ENCODE peak calls at places on chromosomes 11 and 22, in eight cellular contexts. L is GM23248; B is activated CD4-positive, alpha-beta T cell treated with anti-CD3 and anti-CD28 coated beads, Interleukin-2, amount 50 U/mL, for 4 hours; X is PC-3; E is T-helper 2 cell; A is D341Med; T is AG09309; S is stimulated activated CD8-positive, alpha-beta memory T cell treated with anti-CD3 and anti-CD28 coated beads, Interleukin-15, amount 100 ng/mL, for 48 hours. K is an unnamed sample.

GRCh38 chr11:126494831-126495230 is 139.3 kb downstream of the ST3GAL4 start:
- DNase-seq in X (no peak), T (no peak), E (no peak), L (no peak), A (no peak), B (no peak), S (no peak), K (no peak)

GRCh38 chr11:14370496-14370895 is 11.5 kb upstream of the RRAS2 start:
- DNase-seq in B (no peak), A (no peak), L (no peak), T (no peak), E (no peak), X (no peak), S (no peak), K (no peak)

GRCh38 chr22:43236401-43237166 is 49.6 kb upstream of the TTLL12 start:
- DNase-seq in X (no peak), A (no peak), L (no peak), B (no peak), T (no peak), S (no peak), E (no peak), K (peak)

GRCh38 chr11:17476317-17477083 is at the start of gene ABCC8:
- DNase-seq in E (no peak), A (peak), L (no peak), S (no peak), B (no peak), X (no peak), T (no peak), K (peak)

GRCh38 chr11:68002575-68002942 is 1.3 kb downstream of the UNC93B1 start:
- DNase-seq in B (no peak), E (no peak), A (no peak), X (no peak), T (no peak), S (no peak), L (no peak), K (no peak)

GRCh38 chr22:40055143-40055926 is 60.6 kb downstream of the FAM83F start:
- DNase-seq in X (no peak), B (no peak), T (no peak), S (no peak), A (no peak), E (no peak), L (no peak), K (no peak)

GRCh38 chr22:50010676-50011446 is 1.7 kb downstream of the IL17REL start:
- DNase-seq in X (no peak), T (no peak), E (peak), S (no peak), L (no peak), B (peak), A (peak), K (no peak)

GRCh38 chr11:6402061-6402470 is 11.8 kb downstream of the SMPD1 start:
- DNase-seq in X (no peak), E (no peak), L (no peak), B (no peak), S (no peak), T (no peak), A (no peak), K (no peak)

GRCh38 chr11:38163526-38163925 is 1565.5 kb upstream of the RAG2 start:
- DNase-seq in B (no peak), A (no peak), L (no peak), E (no peak), S (no peak), T (no peak), X (no peak), K (no peak)

GRCh38 chr22:41217553-41218157 is 12.5 kb downstream of the L3MBTL2 start:
- DNase-seq in A (no peak), X (no peak), L (peak), T (peak), E (no peak), B (no peak), S (no peak), K (no peak)

GRCh38 chr11:102640946-102641345 is 15.8 kb upstream of the MMP20 start:
- DNase-seq in E (no peak), X (no peak), B (no peak), T (no peak), L (no peak), A (no peak), S (no peak), K (no peak)

GRCh38 chr11:64007629-64008282 is 21.5 kb downstream of the OTUB1 start:
- DNase-seq in X (no peak), S (no peak), A (no peak), L (peak), B (no peak), E (no peak), T (no peak), K (peak)